ENCODE peak calls at places on chromosomes 11 and 22, in eight cellular contexts. U is right atrium auricular region; K is mucosa of descending colon; A is pancreas; M is CD8-positive, alpha-beta T cell; D is tibial nerve; T is lower lobe of right lung; H is brain microvascular endothelial cell. Q is an unnamed sample.

GRCh38 chr11:20364412-20364792 is 888 bp downstream of the HTATIP2 start:
- DNase-seq in H (no peak), T (no peak), U (no peak), A (peak; percentile 9), K (no peak), M (no peak), D (no peak), Q (no peak)

GRCh38 chr22:49102367-49102766 is 725.3 kb downstream of the BRD1 start:
- DNase-seq in U (no peak), D (no peak), K (no peak), A (no peak), H (no peak), T (no peak), M (no peak), Q (no peak)

GRCh38 chr22:45129703-45130524 is 33.8 kb upstream of the NUP50 start:
- DNase-seq in D (no peak), A (no peak), M (no peak), K (no peak), U (no peak), H (no peak), T (no peak), Q (no peak)

GRCh38 chr22:24076091-24076867 is 65.2 kb downstream of the CABIN1 start:
- DNase-seq in H (no peak), D (no peak), T (no peak), A (no peak), M (no peak), U (no peak), K (no peak), Q (no peak)

GRCh38 chr11:34890812-34891211 is 25.4 kb downstream of the APIP start:
- DNase-seq in K (no peak), M (no peak), U (no peak), T (no peak), A (no peak), D (no peak), H (peak; percentile 6), Q (peak; percentile 26)

GRCh38 chr22:46737976-46738641 is at the start of gene CERK:
- DNase-seq in A (peak; percentile 83), D (peak; percentile 41), T (peak; percentile 75), K (peak; percentile 89), H (no peak), U (peak; percentile 80), M (peak; percentile 70), Q (peak; percentile 88)

GRCh38 chr11:69362315-69362714 is 68.4 kb downstream of the MYEOV start:
- DNase-seq in H (no peak), U (peak; percentile 18), D (no peak), A (no peak), T (no peak), K (no peak), M (peak; percentile 7), Q (no peak)

GRCh38 chr11:79198898-79199250 is 242.0 kb downstream of the TENM4 start:
- DNase-seq in D (no peak), T (no peak), A (no peak), H (peak; percentile 22), M (no peak), U (no peak), K (no peak), Q (peak; percentile 66)

GRCh38 chr11:108635106-108635505 is 29.8 kb upstream of the DDX10 start:
- DNase-seq in U (no peak), H (no peak), D (no peak), M (no peak), T (no peak), A (no peak), K (no peak), Q (no peak)

GRCh38 chr11:94635072-94635471 is 67.9 kb downstream of the PIWIL4 start:
- DNase-seq in U (peak; percentile 40), D (no peak), K (no peak), H (no peak), T (no peak), M (no peak), A (no peak), Q (no peak)

GRCh38 chr11:8665222-8665621 is 17.2 kb downstream of the TRIM66 start:
- DNase-seq in U (no peak), M (no peak), H (no peak), K (no peak), D (no peak), A (no peak), T (no peak), Q (no peak)

GRCh38 chr22:47593911-47594311 is 831.5 kb downstream of the TBC1D22A start:
- DNase-seq in A (no peak), K (no peak), M (no peak), D (no peak), U (no peak), T (no peak), H (no peak), Q (no peak)

GRCh38 chr11:62958547-62959071 is 26.2 kb downstream of the SLC22A6 start:
- DNase-seq in U (no peak), T (no peak), D (no peak), K (no peak), M (no peak), H (peak; percentile 6), A (no peak), Q (peak; percentile 2)

GRCh38 chr22:43094085-43094484 is 4.9 kb upstream of the TTLL1 start:
- DNase-seq in K (peak; percentile 66), H (no peak), D (no peak), T (peak; percentile 61), A (no peak), M (no peak), U (peak; percentile 79), Q (peak; percentile 41)

GRCh38 chr11:1458340-1459218 is 28.0 kb downstream of the MOB2 start:
- DNase-seq in T (peak; percentile 85), U (no peak), M (no peak), D (peak; percentile 67), H (peak; percentile 13), A (no peak), K (peak; percentile 81), Q (peak; percentile 8)

GRCh38 chr11:128892866-128893565 is 1.9 kb downstream of the KCNJ5 start:
- DNase-seq in A (peak; percentile 57), T (no peak), K (no peak), D (no peak), H (no peak), U (no peak), M (no peak), Q (no peak)

GRCh38 chr11:128894685-128895084 is 3.5 kb downstream of the KCNJ5 start:
- DNase-seq in A (peak; percentile 94), H (no peak), D (no peak), K (peak; percentile 60), M (no peak), T (peak; percentile 76), U (no peak), Q (no peak)

GRCh38 chr11:128894296-128894681 is 3.1 kb downstream of the KCNJ5 start:
- DNase-seq in K (no peak), D (no peak), H (no peak), U (no peak), M (no peak), A (no peak), T (no peak), Q (no peak)

GRCh38 chr11:128895505-128895904 is 4.3 kb downstream of the KCNJ5 start:
- DNase-seq in U (no peak), A (no peak), T (no peak), H (no peak), D (no peak), K (no peak), M (no peak), Q (no peak)

DNA sequence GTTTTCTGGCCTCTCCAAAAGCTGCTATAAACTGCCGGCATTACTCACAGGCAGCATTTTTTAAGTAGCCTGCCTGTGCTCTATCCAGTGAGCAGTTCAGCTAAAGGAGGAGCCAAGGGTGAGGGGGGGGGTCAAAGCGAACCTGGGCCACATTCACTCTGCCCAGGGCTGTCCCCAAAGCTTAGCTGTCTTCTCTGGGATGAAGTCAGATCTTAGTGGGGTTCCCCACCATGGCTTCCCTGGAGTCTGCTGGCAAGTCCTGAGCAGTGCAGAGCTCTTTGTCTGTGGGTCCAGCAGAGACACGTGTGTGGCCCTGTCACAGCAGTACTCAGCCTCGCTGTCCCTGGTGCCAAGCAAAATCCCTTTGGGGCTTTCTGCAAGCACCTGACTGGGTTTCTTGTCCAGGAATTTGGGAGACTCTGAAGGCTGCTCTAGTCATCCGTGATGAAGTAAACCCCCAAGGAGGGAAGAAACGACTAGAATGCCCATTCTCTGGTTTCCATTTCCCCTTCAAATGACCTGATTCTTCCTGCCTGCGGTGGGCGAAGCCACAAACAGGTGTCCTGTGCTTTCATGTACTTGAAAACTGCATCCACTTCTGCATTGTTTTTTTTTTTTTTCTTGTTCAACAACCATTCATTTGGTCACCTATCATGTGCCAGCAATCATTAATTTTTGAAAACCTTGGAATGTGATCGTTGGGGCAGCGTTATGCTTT is 2.6 kb downstream of the KCNJ5 start:
- DNase-seq in U (no peak), T (no peak), H (no peak), D (no peak), K (no peak), M (no peak), A (no peak), Q (no peak)
- H3K4me3 ChIP-seq in U (no peak overlapping the region), T (no peak overlapping the region), H (no peak overlapping the region), D (no peak overlapping the region), K (no peak overlapping the region), M (no peak overlapping the region), A (no peak overlapping the region), Q (no peak overlapping the region)

GRCh38 chr11:71461696-71462095 is 8.7 kb downstream of the NADSYN1 start:
- DNase-seq in A (no peak), K (no peak), H (no peak), T (no peak), D (no peak), M (no peak), U (no peak), Q (no peak)

GRCh38 chr11:71458146-71459070 is 5.4 kb downstream of the NADSYN1 start:
- DNase-seq in T (no peak), A (no peak), K (peak; percentile 18), U (no peak), M (no peak), D (no peak), H (no peak), Q (peak; percentile 82)

GRCh38 chr11:71456831-71457230 is 3.8 kb downstream of the NADSYN1 start:
- DNase-seq in D (no peak), A (no peak), M (no peak), T (no peak), U (no peak), K (peak; percentile 17), H (no peak), Q (no peak)

GRCh38 chr11:71459767-71460320 is 6.8 kb downstream of the NADSYN1 start:
- DNase-seq in A (no peak), D (no peak), M (no peak), U (no peak), H (no peak), T (no peak), K (peak; percentile 18), Q (no peak)

GRCh38 chr11:71459076-71459766 is 6.2 kb downstream of the NADSYN1 start:
- DNase-seq in M (no peak), A (no peak), U (no peak), K (peak; percentile 18), T (no peak), D (no peak), H (no peak), Q (no peak)
- TF ChIP-seq CTCF in M (no peak), A (no peak), U (no peak), K (no peak), T (no peak), D (no peak), H (no peak), Q (no peak)

GRCh38 chr11:133354069-133354468 is 178.2 kb downstream of the OPCML start:
- DNase-seq in T (no peak), D (no peak), M (no peak), U (no peak), H (no peak), A (no peak), K (no peak), Q (no peak)
- H3K4me3 ChIP-seq in T (no peak overlapping the region), D (no peak overlapping the region), M (no peak overlapping the region), U (no peak overlapping the region), H (no peak overlapping the region), A (no peak overlapping the region), K (no peak overlapping the region), Q (no peak overlapping the region)

GRCh38 chr11:36622431-36623136 is 24.5 kb upstream of the RAG2 start:
- DNase-seq in M (no peak), T (no peak), K (no peak), A (no peak), D (no peak), U (no peak), H (peak; percentile 18), Q (peak; percentile 30)
- TF ChIP-seq CTCF in M (no peak), T (peak; percentile 29), K (no peak), A (no peak), D (peak; percentile 31), U (peak; percentile 62), H (peak; percentile 58), Q (peak; percentile 48)